ENCODE peak calls at places on chromosome 3, in nine cellular contexts. G, F, X, W, Y, J, C, I and R are unnamed samples.

GRCh38 chr3:76065975-76066374 is 280.6 kb upstream of the ZNF717 start:
- DNase-seq in G (no peak), F (no peak), X (no peak), W (no peak), Y (no peak), J (no peak), C (no peak), I (no peak), R (no peak)

GRCh38 chr3:7977245-7978103 is 524.1 kb upstream of the LMCD1 start:
- DNase-seq in G (no peak), F (no peak), X (no peak), W (no peak), Y (no peak), J (no peak), C (no peak), I (peak), R (peak)

GRCh38 chr3:12316721-12317351 is 28.0 kb downstream of the PPARG start:
- DNase-seq in G (no peak), F (no peak), X (no peak), W (no peak), Y (no peak), J (no peak), C (no peak), I (no peak), R (no peak)

GRCh38 chr3:24830230-24831152 is 335.8 kb upstream of the THRB start:
- DNase-seq in G (no peak), F (no peak), X (peak), W (peak), Y (no peak), J (peak), C (no peak), I (no peak), R (no peak)

GRCh38 chr3:110059431-110059830 is 722.1 kb upstream of the DPPA4 start:
- DNase-seq in G (no peak), F (no peak), X (no peak), W (no peak), Y (no peak), J (no peak), C (no peak), I (no peak), R (no peak)

GRCh38 chr3:108477511-108478147 is 32.8 kb downstream of the MYH15 start:
- DNase-seq in G (peak), F (peak), X (peak), W (peak), Y (no peak), J (peak), C (peak), I (peak), R (peak)

GRCh38 chr3:52004158-52004787 is 8.6 kb upstream of the RPL29 start:
- DNase-seq in G (peak), F (no peak), X (peak), W (peak), Y (peak), J (no peak), C (no peak), I (peak), R (no peak)

GRCh38 chr3:67804545-67804944 is 150.1 kb upstream of the SUCLG2 start:
- DNase-seq in G (no peak), F (no peak), X (no peak), W (no peak), Y (no peak), J (no peak), C (no peak), I (no peak), R (no peak)

GRCh38 chr3:56347219-56347871 is 120.9 kb downstream of the ERC2 start:
- DNase-seq in G (peak), F (peak), X (peak), W (no peak), Y (no peak), J (no peak), C (no peak), I (peak), R (peak)

GRCh38 chr3:179192542-179192941 is 44.4 kb downstream of the PIK3CA start:
- DNase-seq in G (no peak), F (no peak), X (no peak), W (no peak), Y (no peak), J (no peak), C (no peak), I (no peak), R (no peak)

GRCh38 chr3:125156491-125156890 is 56.1 kb downstream of the SLC12A8 start:
- DNase-seq in G (no peak), F (no peak), X (no peak), W (no peak), Y (no peak), J (no peak), C (no peak), I (no peak), R (no peak)

GRCh38 chr3:38643592-38643991 is 5.9 kb downstream of the SCN5A start:
- DNase-seq in G (no peak), F (peak), X (no peak), W (no peak), Y (no peak), J (no peak), C (no peak), I (no peak), R (no peak)

GRCh38 chr3:98980915-98981596 is 79.6 kb upstream of the DCBLD2 start:
- DNase-seq in G (peak), F (no peak), X (no peak), W (no peak), Y (peak), J (no peak), C (no peak), I (no peak), R (no peak)

GRCh38 chr3:98986073-98986472 is 84.6 kb upstream of the DCBLD2 start:
- DNase-seq in G (peak), F (no peak), X (peak), W (no peak), Y (peak), J (no peak), C (peak), I (peak), R (no peak)

GRCh38 chr3:98984024-98984423 is 82.5 kb upstream of the DCBLD2 start:
- DNase-seq in G (no peak), F (no peak), X (no peak), W (no peak), Y (no peak), J (no peak), C (no peak), I (no peak), R (no peak)

GRCh38 chr3:98982336-98982735 is 80.8 kb upstream of the DCBLD2 start:
- DNase-seq in G (no peak), F (no peak), X (no peak), W (no peak), Y (no peak), J (no peak), C (no peak), I (no peak), R (no peak)

GRCh38 chr3:98985406-98985805 is 83.9 kb upstream of the DCBLD2 start:
- DNase-seq in G (peak), F (no peak), X (no peak), W (no peak), Y (no peak), J (no peak), C (no peak), I (no peak), R (no peak)
- H3K4me3 ChIP-seq in G (no peak), F (no peak), X (no peak), W (no peak), Y (no peak), J (no peak), C (no peak), I (no peak), R (no peak)

DNA sequence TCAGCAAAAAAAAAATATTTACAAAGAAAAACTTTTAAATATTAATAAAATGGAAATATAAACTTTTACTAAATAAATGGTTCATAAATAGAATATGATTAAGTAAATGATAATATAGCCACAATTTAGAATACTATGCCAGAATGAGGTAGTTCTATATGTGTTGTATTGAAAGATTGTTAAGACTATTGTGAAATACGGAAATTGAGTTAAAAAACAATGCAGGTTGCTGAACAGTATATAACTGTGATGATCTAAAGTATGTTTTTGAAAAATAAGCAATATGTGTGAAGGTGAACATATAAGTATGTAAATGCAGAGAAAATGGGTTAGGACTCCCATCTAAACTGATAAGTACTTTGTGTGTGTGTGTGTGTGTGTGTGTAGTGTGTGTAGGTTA is 1.2 kb downstream of the ZNF35 start:
- DNase-seq in G (no peak), F (no peak), X (no peak), W (no peak), Y (no peak), J (no peak), C (no peak), I (no peak), R (no peak)
- H3K4me3 ChIP-seq in G (peak), F (no peak), X (peak), W (peak), Y (no peak), J (no peak), C (peak), I (peak), R (no peak)

GRCh38 chr3:86985427-86985826 is 5.5 kb downstream of the VGLL3 start:
- DNase-seq in G (peak), F (no peak), X (no peak), W (no peak), Y (no peak), J (no peak), C (no peak), I (no peak), R (no peak)

GRCh38 chr3:86986666-86987420 is 4.1 kb downstream of the VGLL3 start:
- DNase-seq in G (peak), F (no peak), X (no peak), W (no peak), Y (no peak), J (no peak), C (no peak), I (no peak), R (no peak)

GRCh38 chr3:86984271-86984670 is 6.7 kb downstream of the VGLL3 start:
- DNase-seq in G (no peak), F (no peak), X (no peak), W (no peak), Y (no peak), J (no peak), C (no peak), I (no peak), R (no peak)

GRCh38 chr3:86987421-86987715 is 3.6 kb downstream of the VGLL3 start:
- DNase-seq in G (no peak), F (no peak), X (no peak), W (no peak), Y (no peak), J (no peak), C (no peak), I (no peak), R (no peak)

GRCh38 chr3:86982883-86983282 is 8.1 kb downstream of the VGLL3 start:
- DNase-seq in G (peak), F (no peak), X (no peak), W (no peak), Y (peak), J (no peak), C (no peak), I (no peak), R (no peak)
- H3K4me3 ChIP-seq in G (no peak), F (no peak), X (no peak), W (peak), Y (peak), J (no peak), C (no peak), I (peak), R (no peak)

DNA sequence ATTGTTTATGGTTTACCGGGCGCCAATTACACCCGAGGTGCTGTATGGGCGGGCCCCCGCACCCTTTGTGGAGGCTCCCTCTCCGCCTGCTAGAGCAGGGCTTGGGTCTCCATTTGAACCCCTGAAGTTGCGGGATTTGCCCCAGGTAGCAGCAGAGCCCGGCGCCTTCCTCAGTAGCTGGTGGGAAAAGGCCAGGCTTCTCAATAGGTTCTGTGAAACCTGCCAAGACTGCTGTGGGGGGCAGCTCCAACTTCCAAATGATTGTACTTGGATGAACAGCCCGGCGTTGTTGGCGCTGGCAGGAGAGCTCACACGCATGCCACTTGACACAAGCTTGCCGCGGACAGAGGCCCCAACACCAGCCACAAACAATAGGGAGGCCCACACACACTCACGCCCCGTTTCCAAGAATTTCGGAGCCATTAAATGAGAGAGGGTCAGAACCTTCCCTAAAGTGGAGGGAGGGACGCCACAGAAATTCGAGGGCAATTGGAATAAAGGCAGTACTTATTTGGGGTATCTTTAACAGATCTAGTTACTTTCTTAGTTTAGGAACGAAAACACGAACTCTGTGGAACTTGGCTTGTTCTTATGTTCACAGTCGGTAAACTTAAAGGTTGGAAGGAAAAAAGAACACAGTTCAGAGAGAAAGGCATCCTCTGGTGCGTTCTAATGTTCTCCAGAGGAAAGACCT is 1.4 kb downstream of the EPHB3 start:
- DNase-seq in G (no peak), F (no peak), X (peak), W (no peak), Y (no peak), J (no peak), C (no peak), I (no peak), R (no peak)
- H3K4me3 ChIP-seq in G (peak), F (peak), X (peak), W (peak), Y (peak), J (no peak), C (peak), I (peak), R (no peak)

GRCh38 chr3:61595826-61596225 is 34.5 kb downstream of the PTPRG start:
- DNase-seq in G (no peak), F (no peak), X (no peak), W (no peak), Y (no peak), J (no peak), C (no peak), I (no peak), R (no peak)

GRCh38 chr3:61594144-61594977 is 33.0 kb downstream of the PTPRG start:
- DNase-seq in G (no peak), F (no peak), X (no peak), W (no peak), Y (no peak), J (no peak), C (no peak), I (no peak), R (no peak)

GRCh38 chr3:61594978-61595687 is 33.8 kb downstream of the PTPRG start:
- DNase-seq in G (peak), F (no peak), X (no peak), W (no peak), Y (no peak), J (no peak), C (no peak), I (no peak), R (no peak)

GRCh38 chr3:61591300-61591699 is 29.9 kb downstream of the PTPRG start:
- DNase-seq in G (no peak), F (no peak), X (no peak), W (no peak), Y (no peak), J (no peak), C (no peak), I (no peak), R (no peak)

DNA sequence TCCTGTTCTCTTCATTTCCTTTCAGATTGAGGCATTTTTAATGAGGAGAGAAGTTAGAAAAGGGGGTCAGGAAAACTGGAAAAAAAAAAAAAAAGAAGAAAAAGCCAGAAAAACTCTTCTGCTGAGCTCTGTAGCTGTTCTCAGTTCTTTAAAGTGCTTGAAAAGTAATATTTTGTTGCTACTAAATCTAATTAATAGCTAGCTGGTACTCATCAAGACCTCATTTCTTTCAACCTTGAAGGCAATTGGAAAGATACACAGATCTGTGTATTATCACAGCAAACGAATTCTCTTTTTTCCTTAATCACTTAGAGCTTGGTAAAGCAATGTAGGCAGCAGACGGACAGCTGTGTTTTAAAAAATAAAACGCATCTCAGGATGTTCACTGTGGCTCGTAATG is 32.3 kb downstream of the PTPRG start:
- DNase-seq in G (no peak), F (no peak), X (no peak), W (no peak), Y (no peak), J (no peak), C (no peak), I (no peak), R (no peak)
- H3K4me3 ChIP-seq in G (no peak), F (no peak), X (no peak), W (no peak), Y (no peak), J (no peak), C (no peak), I (no peak), R (no peak)

DNA sequence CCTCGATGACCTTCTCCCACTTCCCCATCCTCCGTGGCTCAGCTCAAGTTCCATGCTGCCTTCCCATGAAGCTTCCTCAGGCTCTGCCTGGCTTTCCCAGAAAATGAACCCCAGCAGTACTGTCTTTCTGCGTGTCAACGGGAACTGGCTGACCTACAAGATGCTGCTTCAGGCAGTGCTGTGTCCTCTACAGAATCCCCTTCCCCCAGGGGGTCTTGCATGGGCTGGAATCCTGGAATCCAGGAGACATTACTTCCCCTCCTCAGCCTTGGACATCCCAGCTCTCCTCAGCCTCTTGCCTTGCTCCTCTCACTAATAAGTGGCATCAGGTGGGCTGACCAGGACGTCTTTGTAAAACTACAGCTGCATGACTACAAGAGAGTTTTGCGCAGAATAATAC is 5.4 kb downstream of the CCDC12 start:
- DNase-seq in G (no peak), F (no peak), X (no peak), W (no peak), Y (no peak), J (no peak), C (no peak), I (no peak), R (no peak)
- H3K4me3 ChIP-seq in G (no peak), F (no peak), X (no peak), W (peak), Y (no peak), J (no peak), C (no peak), I (no peak), R (no peak)

DNA sequence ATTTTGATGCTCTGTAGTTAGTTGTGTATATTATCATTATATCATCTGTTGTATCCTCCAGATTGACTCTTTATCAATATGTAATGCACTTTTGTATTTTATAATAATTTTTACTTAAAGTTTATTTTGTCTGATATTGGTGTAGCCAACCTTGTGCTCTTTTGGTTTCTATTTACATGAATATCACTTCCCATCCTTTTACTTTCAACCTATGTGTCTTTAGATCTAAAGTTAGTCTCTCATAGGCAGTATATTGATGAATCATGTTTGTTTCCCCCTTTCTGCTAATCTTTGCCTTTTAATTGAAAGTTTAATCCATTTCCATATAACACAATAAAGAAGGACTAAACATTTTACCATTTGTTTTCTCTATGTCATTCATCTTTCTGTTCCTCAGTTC is 28.1 kb upstream of the CD200R1L start:
- DNase-seq in G (no peak), F (no peak), X (no peak), W (no peak), Y (no peak), J (no peak), C (no peak), I (no peak), R (no peak)
- H3K4me3 ChIP-seq in G (no peak), F (no peak), X (no peak), W (no peak), Y (no peak), J (no peak), C (no peak), I (no peak), R (no peak)

DNA sequence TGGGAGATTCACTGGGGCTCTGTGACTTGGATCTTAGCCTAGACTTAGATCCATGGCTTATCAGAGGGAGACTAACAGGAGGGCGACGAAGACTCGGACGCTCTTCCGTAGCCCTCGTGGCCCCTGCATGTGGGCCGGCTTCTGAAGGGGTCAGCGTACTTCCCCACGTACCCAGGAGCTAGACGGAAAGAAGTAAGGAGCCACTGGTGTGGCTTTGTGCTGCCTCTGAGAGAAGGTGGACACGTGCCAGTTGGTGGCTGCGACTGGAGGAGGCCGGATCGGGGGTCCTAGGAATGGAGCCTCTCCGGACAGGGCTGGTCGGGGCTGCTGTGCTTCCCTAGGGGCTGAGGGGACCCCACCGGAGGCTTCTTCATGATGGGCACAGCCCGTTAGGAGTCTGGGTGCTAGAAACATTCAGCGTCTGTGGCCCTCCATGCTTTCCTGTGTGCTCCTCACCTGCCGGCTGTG is 1.0 kb downstream of the NRROS start:
- DNase-seq in G (no peak), F (no peak), X (no peak), W (no peak), Y (no peak), J (no peak), C (no peak), I (no peak), R (no peak)
- H3K4me3 ChIP-seq in G (no peak), F (peak), X (no peak), W (peak), Y (no peak), J (peak), C (no peak), I (peak), R (peak)

GRCh38 chr3:149245738-149246451 is 24.3 kb upstream of the CP start:
- DNase-seq in G (peak), F (no peak), X (no peak), W (no peak), Y (no peak), J (no peak), C (no peak), I (no peak), R (no peak)
- H3K4me3 ChIP-seq in G (no peak), F (peak), X (no peak), W (peak), Y (no peak), J (no peak), C (no peak), I (peak), R (no peak)